ENCODE peak calls at places on chromosomes 11 and 22, in eight cellular contexts. T is ovary; Z is astrocyte; V is breast epithelium; H is effector memory CD4-positive, alpha-beta T cell; C is left ventricle myocardium inferior; X is transverse colon; I is mesenchymal stem cell. S is an unnamed sample.

GRCh38 chr11:79084382-79084781 is 356.4 kb downstream of the TENM4 start:
- DNase-seq in X (no peak), V (no peak), I (no peak), Z (no peak), T (no peak), C (no peak), H (no peak), S (no peak)

GRCh38 chr11:30917859-30918478 is 331.8 kb upstream of the MPPED2 start:
- DNase-seq in V (no peak), T (no peak), Z (peak; percentile 9), X (no peak), C (no peak), I (peak; percentile 56), H (no peak), S (no peak)

GRCh38 chr11:43992834-43993637 is 50.6 kb downstream of the C11orf96 start:
- DNase-seq in X (no peak), Z (no peak), T (peak; percentile 45), I (peak; percentile 38), C (peak; percentile 56), H (no peak), V (no peak), S (no peak)

GRCh38 chr22:50189184-50189848 is 3.6 kb downstream of the TRABD start:
- DNase-seq in V (no peak), Z (no peak), X (peak; percentile 59), H (no peak), C (no peak), T (peak; percentile 69), I (no peak), S (no peak)

GRCh38 chr11:110305169-110306018 is 9.0 kb upstream of the RDX start:
- DNase-seq in Z (peak; percentile 69), X (no peak), C (no peak), T (no peak), I (no peak), V (no peak), H (no peak), S (no peak)

GRCh38 chr11:75477614-75477935 is 44.6 kb upstream of the KLHL35 start:
- DNase-seq in H (no peak), Z (no peak), I (no peak), C (no peak), V (no peak), T (no peak), X (no peak), S (no peak)

GRCh38 chr11:2127357-2127971 is 11.7 kb downstream of the IGF2 start:
- DNase-seq in V (no peak), Z (no peak), H (no peak), X (no peak), T (no peak), I (no peak), C (no peak), S (no peak)

GRCh38 chr22:48968201-48968959 is 859.3 kb downstream of the BRD1 start:
- DNase-seq in Z (no peak), H (no peak), C (peak; percentile 5), T (no peak), I (no peak), X (peak; percentile 16), V (no peak), S (no peak)

GRCh38 chr22:42844756-42845155 is 12.3 kb downstream of the ARFGAP3 start:
- DNase-seq in C (no peak), V (no peak), I (peak; percentile 63), X (no peak), Z (no peak), T (no peak), H (no peak), S (no peak)

GRCh38 chr11:134738581-134738980 is 326.5 kb upstream of the B3GAT1 start:
- DNase-seq in T (no peak), X (no peak), I (no peak), C (no peak), Z (no peak), H (no peak), V (no peak), S (no peak)

GRCh38 chr11:134740590-134741342 is 328.7 kb upstream of the B3GAT1 start:
- DNase-seq in T (no peak), I (no peak), C (no peak), Z (no peak), V (no peak), X (no peak), H (no peak), S (no peak)

GRCh38 chr11:134739136-134739535 is 327.1 kb upstream of the B3GAT1 start:
- DNase-seq in V (no peak), H (no peak), X (no peak), Z (no peak), C (no peak), T (no peak), I (no peak), S (no peak)

GRCh38 chr11:134736251-134737072 is 324.4 kb upstream of the B3GAT1 start:
- DNase-seq in X (no peak), I (no peak), C (no peak), Z (no peak), T (no peak), H (no peak), V (no peak), S (no peak)

DNA sequence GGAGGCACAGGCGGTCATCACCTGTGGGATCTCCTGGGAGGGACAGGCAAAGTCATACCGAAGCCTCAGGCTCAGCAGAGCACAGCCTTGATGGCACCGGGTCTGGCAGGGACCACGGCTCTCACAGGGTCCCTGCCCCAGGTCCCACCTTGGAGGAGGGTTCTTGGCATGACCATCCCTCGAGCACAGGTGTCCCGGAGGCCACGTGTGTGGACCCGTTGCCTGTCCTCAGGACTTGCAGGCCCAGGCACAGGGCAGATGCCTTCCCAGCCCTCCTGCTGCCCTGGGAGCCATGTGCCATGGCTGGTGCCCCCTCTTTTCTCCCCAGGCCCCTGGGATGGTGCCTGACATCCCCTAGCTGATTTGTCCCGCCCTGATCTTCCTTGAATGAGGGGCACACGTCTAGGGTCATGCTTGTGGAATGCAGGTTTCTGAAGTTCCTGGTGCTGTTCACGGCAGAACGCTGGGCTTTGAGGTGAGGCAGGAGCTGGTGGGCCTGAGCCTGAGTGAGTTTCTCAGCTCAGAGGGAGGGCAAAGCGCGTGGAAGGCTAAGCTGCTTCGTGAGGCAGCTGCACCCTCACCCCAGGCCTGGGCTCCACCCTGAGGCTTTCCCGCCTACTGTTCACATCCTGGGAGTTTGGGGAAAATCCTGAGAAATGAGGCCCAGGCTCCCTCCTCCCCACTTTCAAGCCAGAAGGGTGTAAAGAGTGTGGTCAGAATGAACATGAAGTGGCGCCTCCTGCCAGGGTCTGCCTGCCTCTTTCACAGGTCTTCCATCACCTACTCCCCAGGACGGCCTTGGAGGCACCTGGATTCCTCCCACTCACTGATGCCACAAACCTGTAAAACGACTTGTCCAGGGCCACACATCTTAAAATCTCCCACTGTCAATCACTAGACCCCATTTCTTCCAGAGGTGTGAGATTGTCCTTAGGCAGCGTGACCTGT is 325.8 kb upstream of the B3GAT1 start:
- DNase-seq in Z (no peak), X (no peak), C (no peak), I (no peak), V (no peak), H (no peak), T (no peak), S (no peak)
- H3K27ac ChIP-seq in Z (no peak overlapping the region), X (no peak overlapping the region), C (no peak overlapping the region), I (no peak overlapping the region), V (no peak overlapping the region), H (no peak overlapping the region), T (no peak overlapping the region), S (no peak overlapping the region)

GRCh38 chr11:117877120-117877784 is 794 bp upstream of the FXYD6 start:
- DNase-seq in H (no peak), T (peak; percentile 66), X (no peak), Z (no peak), C (peak; percentile 53), V (no peak), I (peak; percentile 62), S (no peak)
- H3K27ac ChIP-seq in H (no peak overlapping the region), T (peak overlapping the region; percentile 93), X (peak overlapping the region; percentile 76), Z (no peak overlapping the region), C (peak overlapping the region; percentile 92), V (peak overlapping the region; percentile 65), I (no peak overlapping the region), S (no peak overlapping the region)

GRCh38 chr11:19577391-19577831 is 135.2 kb upstream of the NAV2 start:
- DNase-seq in I (peak; percentile 56), T (no peak), H (no peak), V (no peak), Z (peak; percentile 37), C (peak; percentile 32), X (no peak), S (no peak)

GRCh38 chr11:19578871-19579270 is 133.8 kb upstream of the NAV2 start:
- DNase-seq in V (no peak), H (no peak), Z (no peak), I (no peak), X (no peak), T (no peak), C (no peak), S (no peak)

GRCh38 chr11:19577849-19578619 is 134.6 kb upstream of the NAV2 start:
- DNase-seq in X (peak; percentile 42), H (no peak), V (no peak), T (peak; percentile 40), I (peak; percentile 60), Z (peak; percentile 67), C (peak; percentile 48), S (no peak)

GRCh38 chr11:19576054-19576453 is 136.6 kb upstream of the NAV2 start:
- DNase-seq in Z (no peak), X (no peak), T (no peak), H (no peak), V (no peak), I (no peak), C (no peak), S (no peak)

DNA sequence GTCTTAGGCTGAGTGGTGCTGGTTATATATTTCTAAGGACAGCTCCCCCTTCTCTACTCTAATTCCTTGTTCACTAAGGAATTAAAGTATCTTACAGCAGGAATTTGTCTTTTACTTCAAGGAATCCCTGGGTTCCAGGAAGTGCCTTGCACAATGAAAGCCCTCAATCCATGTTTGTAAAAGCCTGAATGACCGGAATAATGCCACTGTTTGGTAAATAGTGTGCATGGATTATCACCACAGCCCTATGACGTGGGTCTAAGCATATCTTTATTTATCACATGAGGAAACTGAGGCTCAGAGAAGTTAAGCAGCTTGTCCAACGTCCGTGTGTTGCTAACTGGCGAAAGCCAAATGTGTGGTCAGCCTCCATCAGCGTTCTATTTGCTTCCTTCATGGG is 135.7 kb upstream of the NAV2 start:
- DNase-seq in I (no peak), C (no peak), T (no peak), V (no peak), X (no peak), H (no peak), Z (no peak), S (no peak)
- H3K27ac ChIP-seq in I (no peak overlapping the region), C (peak overlapping the region; percentile 93), T (no peak overlapping the region), V (peak overlapping the region; percentile 22), X (peak overlapping the region; percentile 79), H (no peak overlapping the region), Z (no peak overlapping the region), S (no peak overlapping the region)

DNA sequence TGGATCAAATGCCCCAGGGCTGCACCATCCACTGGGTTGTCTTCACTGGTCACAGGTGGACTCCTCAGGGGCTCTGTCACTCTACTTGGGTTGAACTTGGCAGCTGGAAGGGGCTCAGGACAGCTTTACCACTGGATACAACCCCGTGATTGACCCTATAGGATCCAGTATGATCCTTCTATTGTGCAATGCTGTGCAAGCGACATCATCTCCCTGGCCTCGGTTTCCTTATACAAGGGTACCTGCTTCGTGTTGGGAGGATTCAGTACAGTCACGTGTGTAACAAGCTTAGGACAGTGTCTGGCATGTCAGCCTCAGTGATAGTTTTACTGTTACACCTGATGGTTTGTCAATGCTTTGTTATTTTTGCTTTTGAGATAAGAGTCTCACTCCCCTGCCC is 20.5 kb upstream of the MIEF1 start:
- DNase-seq in X (no peak), H (no peak), V (no peak), I (no peak), C (no peak), Z (no peak), T (no peak), S (no peak)
- H3K27ac ChIP-seq in X (no peak overlapping the region), H (no peak overlapping the region), V (no peak overlapping the region), I (no peak overlapping the region), C (no peak overlapping the region), Z (no peak overlapping the region), T (no peak overlapping the region), S (peak overlapping the region; percentile 46)

S was measured in substantia nigra.